ENCODE peak calls at places on chromosomes 3 and 15, in nine cellular contexts. U is stimulated activated CD4-positive, alpha-beta T cell treated with anti-CD3 and anti-CD28 coated beads, Interleukin-12 subunit alpha, Interleukin-12 subunit beta, amount 100 ng/mL, for 4 hours; O is HS-5; B is fibroblast of mammary gland; F is AG20443; E is COR-L47; Y is NCI-H748 treated with DMSO at 0.1 percent for 48 hours; S is NCI-H2081 treated with DMSO at 0.1 percent for 48 hours; K is HCEC 1CT. T is an unnamed sample.

GRCh38 chr3:111152506-111152905 is 80.9 kb downstream of the NECTIN3 start:
- DNase-seq in U (no peak), O (no peak), B (peak; percentile 41), F (no peak), E (no peak), Y (no peak), S (no peak), K (peak; percentile 50), T (no peak)

GRCh38 chr3:125003369-125003853 is 52.4 kb downstream of the HEG1 start:
- DNase-seq in U (no peak), O (no peak), B (peak; percentile 80), F (peak; percentile 41), E (no peak), Y (no peak), S (no peak), K (peak; percentile 69), T (no peak)

GRCh38 chr3:14322667-14323295 is 79.6 kb upstream of the SLC6A6 start:
- DNase-seq in U (no peak), O (no peak), B (no peak), F (no peak), E (no peak), Y (no peak), S (no peak), K (no peak), T (no peak)

GRCh38 chr3:30511524-30512278 is 94.7 kb upstream of the TGFBR2 start:
- DNase-seq in U (peak; percentile 2), O (peak; percentile 97), B (peak; percentile 98), F (peak; percentile 74), E (no peak), Y (no peak), S (no peak), K (peak; percentile 98), T (peak; percentile 52)

GRCh38 chr15:33467146-33467815 is 156.5 kb downstream of the RYR3 start:
- DNase-seq in U (no peak), O (no peak), B (no peak), F (no peak), E (no peak), Y (no peak), S (no peak), K (no peak), T (no peak)

GRCh38 chr15:89528757-89529352 is 32.5 kb upstream of the RHCG start:
- DNase-seq in U (no peak), O (no peak), B (no peak), F (no peak), E (no peak), Y (no peak), S (no peak), K (no peak), T (no peak)

GRCh38 chr3:160473978-160474377 is 24.4 kb upstream of the TRIM59 start:
- DNase-seq in U (no peak), O (peak; percentile 94), B (peak; percentile 99), F (peak; percentile 82), E (no peak), Y (no peak), S (no peak), K (peak; percentile 98), T (no peak)

GRCh38 chr15:76184640-76185020 is 124.8 kb downstream of the TMEM266 start:
- DNase-seq in U (no peak), O (no peak), B (no peak), F (no peak), E (no peak), Y (no peak), S (no peak), K (no peak), T (no peak)

GRCh38 chr3:114218578-114219185 is 18.7 kb downstream of the ZNF80 start:
- DNase-seq in U (no peak), O (no peak), B (no peak), F (no peak), E (no peak), Y (no peak), S (no peak), K (no peak), T (no peak)

GRCh38 chr15:81911572-81911971 is 134.2 kb downstream of the MEX3B start:
- DNase-seq in U (no peak), O (no peak), B (no peak), F (no peak), E (no peak), Y (no peak), S (no peak), K (no peak), T (no peak)

GRCh38 chr3:65666426-65667091 is 372.2 kb downstream of the MAGI1 start:
- DNase-seq in U (no peak), O (peak; percentile 71), B (peak; percentile 42), F (no peak), E (no peak), Y (no peak), S (no peak), K (peak; percentile 40), T (no peak)

GRCh38 chr15:96242761-96243160 is 87.7 kb upstream of the NR2F2 start:
- DNase-seq in U (no peak), O (no peak), B (no peak), F (no peak), E (no peak), Y (no peak), S (no peak), K (no peak), T (no peak)

GRCh38 chr3:175398676-175399075 is 539.5 kb downstream of the NAALADL2 start:
- DNase-seq in U (no peak), O (no peak), B (peak; percentile 74), F (no peak), E (no peak), Y (no peak), S (no peak), K (peak; percentile 47), T (no peak)

GRCh38 chr3:194556086-194557056 is 69.6 kb upstream of the ATP13A3 start:
- DNase-seq in U (no peak), O (no peak), B (peak; percentile 42), F (peak; percentile 16), E (no peak), Y (no peak), S (no peak), K (no peak), T (peak; percentile 80)

GRCh38 chr3:63818282-63819150 is 583 bp upstream of the C3orf49 start:
- DNase-seq in U (peak; percentile 54), O (peak; percentile 36), B (peak; percentile 67), F (peak; percentile 67), E (peak; percentile 14), Y (peak; percentile 54), S (peak; percentile 5), K (peak; percentile 44), T (peak; percentile 33)

GRCh38 chr3:194604837-194605236 is 28.4 kb downstream of the TMEM44 start:
- DNase-seq in U (no peak), O (no peak), B (no peak), F (no peak), E (no peak), Y (no peak), S (no peak), K (no peak), T (no peak)

GRCh38 chr3:70245746-70246525 is 66.5 kb downstream of the MDFIC2 start:
- DNase-seq in U (no peak), O (no peak), B (no peak), F (no peak), E (no peak), Y (no peak), S (no peak), K (no peak), T (no peak)

GRCh38 chr3:42751609-42752008 is 21.4 kb downstream of the CCDC13 start:
- DNase-seq in U (no peak), O (no peak), B (no peak), F (no peak), E (no peak), Y (no peak), S (no peak), K (no peak), T (no peak)

GRCh38 chr15:83064859-83065258 is 2.2 kb downstream of the BTBD1 start:
- DNase-seq in U (no peak), O (no peak), B (peak; percentile 38), F (no peak), E (no peak), Y (peak; percentile 8), S (no peak), K (peak; percentile 54), T (no peak)

GRCh38 chr3:76551739-76552138 is 488.2 kb upstream of the ROBO2 start:
- DNase-seq in U (no peak), O (no peak), B (no peak), F (no peak), E (peak; percentile 3), Y (no peak), S (no peak), K (no peak), T (no peak)

GRCh38 chr15:77495806-77496589 is 75.3 kb downstream of the HMG20A start:
- DNase-seq in U (no peak), O (no peak), B (peak; percentile 32), F (no peak), E (no peak), Y (no peak), S (no peak), K (no peak), T (no peak)

GRCh38 chr3:9180764-9181117 is 68.7 kb downstream of the SRGAP3 start:
- DNase-seq in U (peak; percentile 6), O (no peak), B (no peak), F (no peak), E (no peak), Y (no peak), S (no peak), K (no peak), T (no peak)

GRCh38 chr3:127970966-127971592 is 56.0 kb downstream of the KBTBD12 start:
- DNase-seq in U (no peak), O (no peak), B (peak; percentile 62), F (peak; percentile 70), E (peak; percentile 68), Y (peak; percentile 30), S (peak; percentile 74), K (peak; percentile 56), T (peak; percentile 72)

GRCh38 chr15:74400915-74401757 is 32.6 kb downstream of the SEMA7A start:
- DNase-seq in U (no peak), O (no peak), B (peak; percentile 59), F (no peak), E (no peak), Y (no peak), S (no peak), K (no peak), T (no peak)

GRCh38 chr3:88019024-88019423 is 39.8 kb downstream of the CGGBP1 start:
- DNase-seq in U (no peak), O (no peak), B (no peak), F (no peak), E (no peak), Y (no peak), S (no peak), K (no peak), T (peak; percentile 16)